ENCODE peak calls at places on chromosomes 3 and 15, in seven cellular contexts. One of them, this sample, is unnamed.

GRCh38 chr15:80509800-80510199 is 105.6 kb downstream of the ARNT2 start:
- DNase-seq in HCT116: no peak
- DNase-seq in H1: no peak
- DNase-seq in SK-N-SH: no peak
- DNase-seq in HepG2: no peak
- DNase-seq in K562: no peak
- DNase-seq in GM12878: no peak
- DNase-seq in this sample: no peak

GRCh38 chr3:185537369-185537970 is 14.9 kb downstream of the LIPH start:
- DNase-seq in HCT116: peak; percentile 92
- DNase-seq in H1: no peak
- DNase-seq in SK-N-SH: no peak
- DNase-seq in HepG2: peak; percentile 10
- DNase-seq in K562: peak; percentile 63
- DNase-seq in GM12878: peak; percentile 97
- DNase-seq in this sample: no peak

GRCh38 chr15:54707805-54708752 is 488.7 kb downstream of the RSL24D1 start:
- DNase-seq in HCT116: no peak
- DNase-seq in H1: no peak
- DNase-seq in SK-N-SH: no peak
- DNase-seq in HepG2: no peak
- DNase-seq in K562: no peak
- DNase-seq in GM12878: no peak
- DNase-seq in this sample: peak; percentile 4

GRCh38 chr3:126345641-126346460 is 11.4 kb downstream of the KLF15 start:
- DNase-seq in HCT116: no peak
- DNase-seq in H1: no peak
- DNase-seq in SK-N-SH: no peak
- DNase-seq in HepG2: no peak
- DNase-seq in K562: no peak
- DNase-seq in GM12878: no peak
- DNase-seq in this sample: no peak

GRCh38 chr3:81485444-81485865 is 276.0 kb downstream of the GBE1 start:
- DNase-seq in HCT116: no peak
- DNase-seq in H1: no peak
- DNase-seq in SK-N-SH: no peak
- DNase-seq in HepG2: no peak
- DNase-seq in K562: no peak
- DNase-seq in GM12878: peak; percentile 38
- DNase-seq in this sample: no peak

GRCh38 chr3:197734667-197735318 is 1.9 kb downstream of the RUBCN start:
- DNase-seq in HCT116: no peak
- DNase-seq in H1: no peak
- DNase-seq in SK-N-SH: no peak
- DNase-seq in HepG2: no peak
- DNase-seq in K562: no peak
- DNase-seq in GM12878: peak; percentile 90
- DNase-seq in this sample: no peak

GRCh38 chr3:71690222-71690821 is 34.9 kb downstream of the EIF4E3 start:
- DNase-seq in HCT116: no peak
- DNase-seq in H1: no peak
- DNase-seq in SK-N-SH: no peak
- DNase-seq in HepG2: no peak
- DNase-seq in K562: no peak
- DNase-seq in GM12878: no peak
- DNase-seq in this sample: no peak

GRCh38 chr15:40985541-40986330 is 32.5 kb downstream of the CHAC1 start:
- DNase-seq in HCT116: no peak
- DNase-seq in H1: no peak
- DNase-seq in SK-N-SH: no peak
- DNase-seq in HepG2: no peak
- DNase-seq in K562: no peak
- DNase-seq in GM12878: no peak
- DNase-seq in this sample: no peak

GRCh38 chr15:41019174-41019573 is 65.9 kb downstream of the CHAC1 start:
- DNase-seq in HCT116: no peak
- DNase-seq in H1: no peak
- DNase-seq in SK-N-SH: no peak
- DNase-seq in HepG2: no peak
- DNase-seq in K562: no peak
- DNase-seq in GM12878: no peak
- DNase-seq in this sample: no peak

GRCh38 chr3:132268956-132269355 is 48.3 kb upstream of the ACP3 start:
- DNase-seq in HCT116: peak; percentile 56
- DNase-seq in H1: no peak
- DNase-seq in SK-N-SH: no peak
- DNase-seq in HepG2: no peak
- DNase-seq in K562: peak; percentile 8
- DNase-seq in GM12878: no peak
- DNase-seq in this sample: no peak

GRCh38 chr15:79053894-79054293 is 36.7 kb downstream of the RASGRF1 start:
- DNase-seq in HCT116: no peak
- DNase-seq in H1: no peak
- DNase-seq in SK-N-SH: no peak
- DNase-seq in HepG2: no peak
- DNase-seq in K562: no peak
- DNase-seq in GM12878: no peak
- DNase-seq in this sample: no peak

GRCh38 chr3:36457667-36458066 is 77.4 kb downstream of the STAC start:
- DNase-seq in HCT116: no peak
- DNase-seq in H1: no peak
- DNase-seq in SK-N-SH: no peak
- DNase-seq in HepG2: no peak
- DNase-seq in K562: no peak
- DNase-seq in GM12878: no peak
- DNase-seq in this sample: no peak

GRCh38 chr3:12785096-12785495 is 11.4 kb upstream of the CAND2 start:
- DNase-seq in HCT116: no peak
- DNase-seq in H1: no peak
- DNase-seq in SK-N-SH: no peak
- DNase-seq in HepG2: no peak
- DNase-seq in K562: no peak
- DNase-seq in GM12878: no peak
- DNase-seq in this sample: no peak

GRCh38 chr3:141011511-141012262 is 39.5 kb upstream of the SPSB4 start:
- DNase-seq in HCT116: peak; percentile 51
- DNase-seq in H1: peak; percentile 66
- DNase-seq in SK-N-SH: peak; percentile 79
- DNase-seq in HepG2: peak; percentile 45
- DNase-seq in K562: peak; percentile 49
- DNase-seq in GM12878: no peak
- DNase-seq in this sample: peak; percentile 32

GRCh38 chr3:108493862-108494261 is 16.5 kb downstream of the MYH15 start:
- DNase-seq in HCT116: peak; percentile 19
- DNase-seq in H1: no peak
- DNase-seq in SK-N-SH: peak; percentile 65
- DNase-seq in HepG2: no peak
- DNase-seq in K562: no peak
- DNase-seq in GM12878: no peak
- DNase-seq in this sample: peak; percentile 4

GRCh38 chr15:88106063-88106462 is 150.5 kb downstream of the NTRK3 start:
- DNase-seq in HCT116: no peak
- DNase-seq in H1: no peak
- DNase-seq in SK-N-SH: no peak
- DNase-seq in HepG2: no peak
- DNase-seq in K562: no peak
- DNase-seq in GM12878: no peak
- DNase-seq in this sample: no peak

GRCh38 chr3:122758877-122759670 is 34.6 kb downstream of the HSPBAP1 start:
- DNase-seq in HCT116: no peak
- DNase-seq in H1: no peak
- DNase-seq in SK-N-SH: no peak
- DNase-seq in HepG2: no peak
- DNase-seq in K562: no peak
- DNase-seq in GM12878: no peak
- DNase-seq in this sample: no peak

GRCh38 chr3:159629329-159630084 is 359.1 kb upstream of the IL12A start:
- DNase-seq in HCT116: no peak
- DNase-seq in H1: no peak
- DNase-seq in SK-N-SH: no peak
- DNase-seq in HepG2: no peak
- DNase-seq in K562: no peak
- DNase-seq in GM12878: no peak
- DNase-seq in this sample: no peak

GRCh38 chr15:58900628-58901027 is 32.9 kb downstream of the SLTM start:
- DNase-seq in HCT116: no peak
- DNase-seq in H1: no peak
- DNase-seq in SK-N-SH: no peak
- DNase-seq in HepG2: no peak
- DNase-seq in K562: no peak
- DNase-seq in GM12878: no peak
- DNase-seq in this sample: no peak

GRCh38 chr15:74199293-74199645 is 3.3 kb downstream of the STRA6 start:
- DNase-seq in HCT116: no peak
- DNase-seq in H1: no peak
- DNase-seq in SK-N-SH: no peak
- DNase-seq in HepG2: no peak
- DNase-seq in K562: no peak
- DNase-seq in GM12878: no peak
- DNase-seq in this sample: no peak

GRCh38 chr3:35908366-35909232 is 269.3 kb downstream of the ARPP21 start:
- DNase-seq in HCT116: peak; percentile 15
- DNase-seq in H1: peak; percentile 73
- DNase-seq in SK-N-SH: peak; percentile 23
- DNase-seq in HepG2: peak; percentile 44
- DNase-seq in K562: peak; percentile 32
- DNase-seq in GM12878: peak; percentile 9
- DNase-seq in this sample: peak; percentile 85

GRCh38 chr15:73328986-73329385 is 39.8 kb downstream of the HCN4 start:
- DNase-seq in HCT116: no peak
- DNase-seq in H1: no peak
- DNase-seq in SK-N-SH: no peak
- DNase-seq in HepG2: no peak
- DNase-seq in K562: no peak
- DNase-seq in GM12878: no peak
- DNase-seq in this sample: no peak

GRCh38 chr3:10855871-10856662 is 40.0 kb downstream of the SLC6A11 start:
- DNase-seq in HCT116: peak; percentile 12
- DNase-seq in H1: no peak
- DNase-seq in SK-N-SH: no peak
- DNase-seq in HepG2: peak; percentile 22
- DNase-seq in K562: peak; percentile 46
- DNase-seq in GM12878: no peak
- DNase-seq in this sample: no peak

DNA sequence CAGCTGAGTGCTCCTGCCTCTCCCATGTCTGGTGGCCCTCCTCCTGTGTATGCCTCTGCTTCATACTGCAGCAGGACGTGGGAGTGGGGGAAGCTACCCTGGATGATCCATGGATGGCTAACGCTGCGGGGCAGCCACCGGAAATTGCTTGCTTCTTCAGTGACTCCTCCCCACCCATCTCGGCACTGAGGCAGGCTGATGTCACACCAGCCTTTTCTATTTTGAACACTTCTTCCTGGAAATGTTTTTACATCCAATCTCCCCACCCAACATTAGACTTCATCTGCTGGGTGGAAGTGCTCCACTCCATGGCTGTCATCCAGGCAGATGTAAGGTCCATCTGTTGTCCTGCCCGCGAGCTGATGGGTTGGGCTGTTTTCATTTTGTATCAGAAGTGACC is 58.9 kb upstream of the MUC13 start:
- DNase-seq in HCT116: no peak
- DNase-seq in H1: no peak
- DNase-seq in SK-N-SH: no peak
- DNase-seq in HepG2: no peak
- DNase-seq in K562: no peak
- DNase-seq in GM12878: no peak
- DNase-seq in this sample: no peak
- TF ChIP-seq JUND in HCT116: no peak
- TF ChIP-seq JUND in H1: no peak
- TF ChIP-seq JUND in SK-N-SH: no peak
- TF ChIP-seq JUND in HepG2: no peak
- TF ChIP-seq JUND in K562: no peak
- TF ChIP-seq JUND in GM12878: no peak
- TF ChIP-seq JUND in this sample: no peak

DNA sequence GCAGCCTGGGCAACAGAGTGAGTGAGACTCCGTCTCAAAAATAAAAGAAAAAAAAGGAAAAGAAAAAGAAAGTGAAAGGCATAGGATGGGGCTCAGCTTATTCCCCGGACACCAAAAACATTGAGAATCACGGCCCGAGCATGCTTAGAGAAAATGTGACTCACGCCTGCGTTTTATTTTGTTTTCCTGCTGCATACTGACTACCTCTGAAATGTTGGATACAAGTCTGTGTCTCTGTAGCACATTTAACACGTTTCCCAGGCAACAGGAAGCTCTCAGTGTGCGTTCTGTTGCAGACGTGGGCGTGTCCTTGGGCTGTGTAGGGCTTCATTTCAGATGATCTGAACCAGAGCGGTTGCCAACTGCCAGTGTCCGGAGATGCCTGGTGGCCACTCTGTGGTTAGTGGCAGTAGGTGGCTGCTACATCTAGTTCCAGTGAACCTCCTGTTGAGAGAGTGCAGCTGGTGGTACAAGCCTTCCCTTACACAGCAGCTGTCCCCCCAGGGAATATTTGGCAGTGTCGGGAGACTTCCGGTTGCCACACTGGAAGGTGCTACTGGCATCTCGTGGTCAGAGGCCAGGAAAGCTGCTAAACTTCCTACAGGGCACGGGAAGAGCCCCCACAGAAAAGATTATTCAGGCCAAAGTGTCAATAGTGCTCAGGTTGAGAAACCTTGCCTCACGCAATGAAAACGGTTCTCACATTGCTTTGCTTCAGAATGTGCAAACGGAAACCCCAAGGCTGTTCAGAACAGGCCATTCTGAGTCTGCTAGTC is 3.0 kb downstream of the SLC51A start:
- DNase-seq in HCT116: no peak
- DNase-seq in H1: no peak
- DNase-seq in SK-N-SH: peak; percentile 88
- DNase-seq in HepG2: no peak
- DNase-seq in K562: no peak
- DNase-seq in GM12878: peak; percentile 64
- DNase-seq in this sample: no peak
- TF ChIP-seq JUND in HCT116: no peak
- TF ChIP-seq JUND in H1: no peak
- TF ChIP-seq JUND in SK-N-SH: no peak
- TF ChIP-seq JUND in HepG2: no peak
- TF ChIP-seq JUND in K562: no peak
- TF ChIP-seq JUND in GM12878: no peak
- TF ChIP-seq JUND in this sample: no peak

GRCh38 chr3:7307410-7307809 is 446.5 kb downstream of the GRM7 start:
- DNase-seq in HCT116: no peak
- DNase-seq in H1: no peak
- DNase-seq in SK-N-SH: peak; percentile 43
- DNase-seq in HepG2: no peak
- DNase-seq in K562: no peak
- DNase-seq in GM12878: no peak
- DNase-seq in this sample: no peak
- TF ChIP-seq JUND in HCT116: no peak
- TF ChIP-seq JUND in H1: no peak
- TF ChIP-seq JUND in SK-N-SH: peak; percentile 17
- TF ChIP-seq JUND in HepG2: no peak
- TF ChIP-seq JUND in K562: no peak
- TF ChIP-seq JUND in GM12878: no peak
- TF ChIP-seq JUND in this sample: no peak

DNA sequence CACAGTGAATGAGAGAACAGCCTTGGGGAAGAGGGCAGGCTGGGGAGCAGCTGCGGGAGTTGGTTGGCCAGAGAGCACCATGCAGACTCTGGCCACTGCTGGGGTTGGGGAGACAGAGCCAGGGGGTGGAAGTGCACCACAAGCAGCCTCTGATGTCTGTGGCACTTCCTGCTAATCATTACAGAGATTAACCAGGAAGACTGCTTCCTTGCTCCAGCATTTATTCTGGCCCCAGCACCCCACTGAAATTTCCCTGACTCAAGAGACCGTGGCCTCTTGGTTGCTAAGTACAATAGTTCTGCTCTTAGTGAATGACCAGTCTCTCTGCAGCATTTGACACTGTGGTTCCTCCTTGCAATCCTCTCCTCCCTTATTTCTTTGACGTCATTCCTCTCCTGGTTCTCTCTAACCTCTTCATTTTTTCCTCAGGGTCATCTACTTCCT is 266.2 kb upstream of the ROPN1 start:
- DNase-seq in HCT116: no peak
- DNase-seq in H1: no peak
- DNase-seq in SK-N-SH: peak; percentile 65
- DNase-seq in HepG2: no peak
- DNase-seq in K562: no peak
- DNase-seq in GM12878: no peak
- DNase-seq in this sample: no peak
- TF ChIP-seq JUND in HCT116: no peak
- TF ChIP-seq JUND in H1: no peak
- TF ChIP-seq JUND in SK-N-SH: no peak
- TF ChIP-seq JUND in HepG2: no peak
- TF ChIP-seq JUND in K562: no peak
- TF ChIP-seq JUND in GM12878: no peak
- TF ChIP-seq JUND in this sample: no peak

This sample was measured in T47D.